ENCODE peak calls at places on chromosomes 11 and 22, in six cellular contexts. D, G, M, J, Y and L are unnamed samples. For H3F3A and H3K4me1, the result is how much of the 10 kb centered on the place peaks cover.

GRCh38 chr11:18669211-18669593 is 29.4 kb upstream of the TMEM86A start:
- DNase-seq in Y (peak), J (no peak), G (no peak), M (no peak), D (peak), L (peak)

GRCh38 chr22:39622881-39623367 is 52.4 kb downstream of the CACNA1I start:
- DNase-seq in D (peak), Y (peak), J (peak), M (peak), G (peak), L (no peak)

GRCh38 chr11:48005878-48006277 is 25.5 kb downstream of the PTPRJ start:
- DNase-seq in M (no peak), D (no peak), J (peak), G (no peak), Y (peak), L (no peak)

GRCh38 chr11:124170801-124171586 is 12.2 kb upstream of the OR10D3 start:
- DNase-seq in D (peak), G (peak), J (no peak), Y (no peak), M (no peak), L (no peak)

GRCh38 chr22:40415531-40416266 is 45.3 kb downstream of the SGSM3 start:
- DNase-seq in M (no peak), Y (no peak), J (no peak), G (no peak), D (no peak), L (no peak)

GRCh38 chr22:17501679-17502285 is 61.5 kb upstream of the SLC25A18 start:
- DNase-seq in Y (peak), J (peak), D (peak), G (peak), M (peak), L (no peak)

GRCh38 chr11:84671325-84672019 is 955.7 kb downstream of the DLG2 start:
- DNase-seq in Y (no peak), J (no peak), G (no peak), M (peak), D (peak), L (no peak)

GRCh38 chr11:109304159-109304558 is 117.8 kb upstream of the C11orf87 start:
- DNase-seq in M (no peak), J (no peak), Y (peak), D (peak), G (no peak), L (no peak)

GRCh38 chr11:1888811-1889526 is 2.7 kb downstream of the PRR33 start:
- DNase-seq in D (no peak), J (no peak), G (no peak), M (no peak), Y (no peak), L (no peak)

GRCh38 chr11:75867778-75868374 is 52.9 kb downstream of the UVRAG start:
- DNase-seq in D (peak), Y (peak), M (peak), G (peak), J (peak), L (peak)

GRCh38 chr11:6574816-6575715 is 28.4 kb downstream of the RRP8 start:
- DNase-seq in D (no peak), Y (no peak), J (no peak), G (no peak), M (no peak), L (no peak)

GRCh38 chr11:72864692-72865655 is 50.8 kb downstream of the ATG16L2 start:
- DNase-seq in J (no peak), D (peak), G (no peak), Y (peak), M (no peak), L (no peak)

GRCh38 chr11:12100886-12101285 is 9.5 kb upstream of the MICAL2 start:
- DNase-seq in Y (peak), M (no peak), D (no peak), J (no peak), G (no peak), L (no peak)

GRCh38 chr11:46597609-46598219 is 3.9 kb upstream of the AMBRA1 start:
- DNase-seq in Y (peak), G (no peak), M (no peak), D (no peak), J (no peak), L (no peak)

GRCh38 chr22:38751422-38752346 is 4.1 kb downstream of the SUN2 start:
- DNase-seq in D (no peak), M (peak), J (no peak), G (no peak), Y (no peak), L (peak)

GRCh38 chr11:108697872-108698473 is 33.1 kb downstream of the DDX10 start:
- DNase-seq in Y (peak), D (peak), M (peak), J (peak), G (peak), L (no peak)

GRCh38 chr11:78646564-78647185 is 72.0 kb upstream of the NARS2 start:
- DNase-seq in J (peak), G (peak), Y (peak), D (peak), M (peak), L (peak)

GRCh38 chr11:61035086-61035835 is 63.8 kb downstream of the CD6 start:
- DNase-seq in Y (no peak), G (no peak), D (no peak), M (no peak), J (no peak), L (no peak)

GRCh38 chr11:68825603-68826002 is 16.1 kb downstream of the CPT1A start:
- DNase-seq in J (peak), D (peak), M (peak), Y (no peak), G (peak), L (peak)

GRCh38 chr11:117295438-117296137 is 4.4 kb downstream of the BACE1-AS start:
- DNase-seq in D (no peak), M (no peak), J (no peak), G (no peak), Y (no peak), L (no peak)

GRCh38 chr11:66080055-66080817 is 10.2 kb downstream of the PACS1 start:
- DNase-seq in J (no peak), G (no peak), D (peak), M (no peak), Y (peak), L (peak)

GRCh38 chr11:58391879-58392278 is 14.8 kb downstream of the OR5B3 start:
- DNase-seq in M (no peak), D (peak), G (no peak), Y (peak), J (no peak), L (no peak)

GRCh38 chr11:28739489-28740280 is 631.5 kb downstream of the METTL15 start:
- DNase-seq in G (no peak), Y (no peak), D (no peak), J (no peak), M (no peak), L (no peak)

GRCh38 chr22:29630180-29630498 is 26.7 kb downstream of the NF2 start:
- DNase-seq in G (no peak), D (no peak), J (no peak), Y (no peak), M (no peak), L (no peak)

GRCh38 chr11:122317337-122317736 is 201.3 kb upstream of the BLID start:
- DNase-seq in M (no peak), D (no peak), Y (peak), J (no peak), G (no peak), L (no peak)

GRCh38 chr11:15909937-15910598 is 446.3 kb downstream of the SOX6 start:
- DNase-seq in Y (no peak), J (no peak), G (no peak), D (no peak), M (no peak), L (no peak)

GRCh38 chr11:48024635-48025071 is 44.3 kb downstream of the PTPRJ start:
- DNase-seq in G (no peak), Y (no peak), D (no peak), M (no peak), J (no peak), L (no peak)

GRCh38 chr11:28114731-28115130 is 6.5 kb downstream of the METTL15 start:
- DNase-seq in J (no peak), D (no peak), G (no peak), Y (no peak), M (no peak), L (no peak)

GRCh38 chr11:61495801-61496601 is 12.5 kb upstream of the LRRC10B start:
- DNase-seq in J (no peak), G (no peak), Y (no peak), M (no peak), D (no peak), L (no peak)

GRCh38 chr11:17564687-17565042 is 17.6 kb downstream of the OTOG start:
- DNase-seq in Y (no peak), M (no peak), J (peak), D (peak), G (peak), L (no peak)

GRCh38 chr22:30044369-30044768 is 35.9 kb upstream of the HORMAD2 start:
- DNase-seq in Y (peak), J (no peak), D (peak), M (no peak), G (no peak), L (peak)

GRCh38 chr11:20671856-20672546 is 2.6 kb downstream of the NELL1 start:
- DNase-seq in M (no peak), Y (peak), D (peak), G (peak), J (peak), L (no peak)

GRCh38 chr11:71451596-71452353 is 1.2 kb upstream of the NADSYN1 start:
- DNase-seq in M (no peak), Y (no peak), D (peak), J (peak), G (peak), L (no peak)

GRCh38 chr22:28951969-28952521 is 68.7 kb downstream of the ZNRF3 start:
- DNase-seq in G (peak), Y (no peak), D (no peak), J (peak), M (no peak), L (peak)

GRCh38 chr22:21791635-21792625 is 56.3 kb upstream of the YPEL1 start:
- DNase-seq in D (peak), G (no peak), J (no peak), Y (peak), M (no peak), L (no peak)

GRCh38 chr11:116731097-116731761 is 41.6 kb downstream of the BUD13 start:
- DNase-seq in Y (peak), M (no peak), J (peak), D (peak), G (peak), L (peak)

DNA sequence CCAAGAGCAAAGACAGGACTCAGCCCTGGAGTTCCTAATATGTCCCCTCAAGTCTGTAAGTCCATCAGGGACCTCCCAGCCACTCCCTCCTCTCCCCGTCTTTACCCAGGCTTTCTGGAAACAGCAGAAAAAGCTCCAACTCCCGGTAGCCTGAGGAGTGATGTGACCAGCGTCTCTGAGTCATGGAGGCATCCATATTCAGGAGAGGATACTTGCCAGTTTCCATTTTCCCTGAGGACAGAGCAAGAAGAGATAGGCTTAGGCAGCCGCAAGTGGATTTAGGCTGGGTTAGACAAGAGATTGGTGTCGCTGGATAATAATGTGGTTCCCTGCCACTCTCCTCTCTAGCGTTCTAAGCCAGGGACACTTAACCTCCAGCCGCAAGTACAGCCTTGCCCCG is 206.6 kb downstream of the GRIK4 start:
- DNase-seq in Y (no peak), D (no peak), M (no peak), J (no peak), G (no peak), L (no peak)
- H3F3A ChIP-seq in Y (under half), D (under half), M (under half), J (under half), G (under half), L (under half)

GRCh38 chr11:3954448-3955298 is 99.2 kb downstream of the STIM1 start:
- DNase-seq in Y (peak), D (peak), J (no peak), G (no peak), M (no peak), L (peak)
- H3K4me1 ChIP-seq in Y (under half), D (under half), J (under half), G (under half), M (half or more), L (under half)

DNA sequence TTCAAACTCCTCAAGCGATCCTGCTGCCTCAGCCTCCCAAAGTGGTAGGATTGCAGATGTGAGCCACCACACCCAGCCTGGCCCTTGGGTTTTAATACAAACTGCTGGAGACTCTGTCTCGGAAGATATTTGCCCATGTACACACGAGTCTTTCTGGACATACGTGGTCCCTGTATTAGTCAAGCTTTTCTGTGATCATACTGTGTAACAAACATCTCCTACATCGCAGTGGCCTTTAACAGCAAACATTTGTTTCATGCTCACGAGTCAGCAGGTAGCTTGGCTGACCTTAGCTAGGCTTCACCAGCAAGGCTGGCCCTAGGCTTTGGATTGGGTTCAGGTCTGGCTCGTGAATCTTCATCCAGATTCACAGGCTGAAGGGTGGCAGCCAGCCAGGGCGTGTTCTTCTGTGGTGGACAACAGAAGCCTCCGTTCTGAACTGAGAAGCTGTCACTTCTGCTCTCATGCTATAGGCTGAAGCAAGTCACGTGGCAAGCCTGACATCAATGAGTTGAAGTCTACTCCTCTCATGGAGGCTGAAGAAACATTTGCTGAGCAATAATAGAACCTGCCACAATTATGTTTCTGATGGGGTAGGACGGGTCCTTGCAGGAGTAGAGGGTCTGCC is 8.8 kb downstream of the KIAA1671 start:
- DNase-seq in G (no peak), Y (no peak), M (no peak), D (no peak), J (no peak), L (no peak)
- H3F3A ChIP-seq in G (under half), Y (under half), M (under half), D (under half), J (under half), L (under half)

GRCh38 chr11:119686483-119686882 is 42.5 kb downstream of the NECTIN1 start:
- DNase-seq in G (no peak), M (no peak), J (no peak), Y (no peak), D (no peak), L (no peak)
- H3K4me1 ChIP-seq in G (under half), M (under half), J (half or more), Y (under half), D (under half), L (half or more)

GRCh38 chr22:37674951-37675929 is at the start of gene LGALS1:
- DNase-seq in G (peak), M (peak), Y (peak), J (peak), D (peak), L (peak)
- H3F3A ChIP-seq in G (under half), M (under half), Y (under half), J (under half), D (under half), L (under half)

GRCh38 chr11:9573775-9574555 is 495 bp downstream of the WEE1 start:
- DNase-seq in M (peak), J (peak), G (no peak), Y (peak), D (no peak), L (no peak)
- H3K4me1 ChIP-seq in M (under half), J (under half), G (under half), Y (under half), D (under half), L (under half)

GRCh38 chr11:67441731-67442401 is 1.4 kb downstream of the CORO1B start:
- DNase-seq in Y (no peak), M (no peak), G (no peak), J (no peak), D (no peak), L (no peak)
- H3F3A ChIP-seq in Y (under half), M (under half), G (under half), J (under half), D (under half), L (under half)

GRCh38 chr22:48088226-48088625 is 1325.8 kb downstream of the TBC1D22A start:
- DNase-seq in D (no peak), G (no peak), Y (no peak), J (no peak), M (no peak), L (no peak)

GRCh38 chr22:48089601-48090331 is 1327.3 kb downstream of the TBC1D22A start:
- DNase-seq in Y (peak), D (peak), G (no peak), M (no peak), J (no peak), L (no peak)

GRCh38 chr22:48091060-48091650 is 1328.7 kb downstream of the TBC1D22A start:
- DNase-seq in D (no peak), G (no peak), J (no peak), M (no peak), Y (no peak), L (no peak)

GRCh38 chr22:48090332-48090672 is 1327.9 kb downstream of the TBC1D22A start:
- DNase-seq in Y (no peak), M (no peak), D (no peak), J (no peak), G (no peak), L (no peak)

GRCh38 chr22:48088926-48089536 is 1326.6 kb downstream of the TBC1D22A start:
- DNase-seq in G (no peak), M (no peak), D (no peak), J (no peak), Y (no peak), L (no peak)
- H3K4me1 ChIP-seq in G (under half), M (under half), D (under half), J (under half), Y (under half), L (under half)

DNA sequence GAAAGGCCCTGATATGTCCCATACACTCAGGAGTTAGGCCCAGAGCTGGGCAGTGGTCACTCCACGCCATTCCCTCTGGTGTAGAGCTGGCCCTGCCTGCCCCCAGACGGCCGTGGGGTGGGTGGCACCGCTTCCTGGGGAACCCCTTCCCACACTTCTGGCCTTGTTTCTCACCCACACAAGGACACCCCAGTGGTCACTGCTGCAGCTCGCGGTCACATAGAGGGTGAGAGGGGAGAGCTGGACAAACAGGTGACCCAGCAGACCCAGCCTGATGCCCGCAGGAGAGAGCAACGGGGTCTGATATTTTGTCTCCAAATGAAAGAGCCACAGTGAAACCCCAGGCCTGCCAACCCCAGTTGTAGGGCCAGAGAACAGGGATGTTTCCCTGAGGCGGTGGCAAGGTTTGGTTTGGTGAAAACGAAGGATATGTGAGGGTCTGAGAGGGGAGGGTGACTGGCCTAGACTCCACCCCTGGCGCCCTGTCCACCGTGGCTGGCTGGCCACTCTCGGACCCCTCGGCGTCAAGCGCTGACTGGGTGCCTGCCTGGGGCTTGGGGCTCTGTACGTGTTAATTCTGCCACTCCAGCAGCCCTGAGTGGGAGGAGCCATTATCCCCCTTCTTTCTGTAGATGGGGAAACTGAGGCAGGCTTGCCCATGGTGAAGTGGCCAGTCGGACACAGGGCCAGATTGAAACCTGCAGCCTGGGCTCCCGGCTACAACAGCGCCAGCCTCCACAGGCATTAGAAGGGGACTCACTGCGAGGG is 71.0 kb upstream of the PPARA start:
- DNase-seq in M (no peak), Y (peak), D (no peak), G (no peak), J (no peak), L (no peak)
- H3F3A ChIP-seq in M (under half), Y (half or more), D (under half), G (under half), J (under half), L (under half)